ENCODE peak calls at places on chromosome 13, in four cellular contexts. One of them, this sample, is unnamed.

GRCh38 chr13:105804561-105805190 is 730.8 kb downstream of the EFNB2 start:
- DNase-seq in IMR-90: peak; percentile 59
- DNase-seq in HCT116: no peak
- DNase-seq in A549: no peak
- DNase-seq in this sample: no peak

GRCh38 chr13:67119481-67119883 is 110.7 kb downstream of the PCDH9 start:
- DNase-seq in A549: peak; percentile 91
- DNase-seq in HCT116: peak; percentile 8
- DNase-seq in IMR-90: peak; percentile 96
- DNase-seq in this sample: no peak

GRCh38 chr13:59360916-59361315 is 802.8 kb downstream of the DIAPH3 start:
- DNase-seq in HCT116: no peak
- DNase-seq in A549: no peak
- DNase-seq in IMR-90: no peak
- DNase-seq in this sample: no peak

GRCh38 chr13:65834897-65835296 is 1395.2 kb downstream of the PCDH9 start:
- DNase-seq in HCT116: no peak
- DNase-seq in A549: no peak
- DNase-seq in IMR-90: peak; percentile 52
- DNase-seq in this sample: no peak

GRCh38 chr13:113833111-113833830 is 30.6 kb downstream of the GAS6 start:
- DNase-seq in A549: no peak
- DNase-seq in HCT116: no peak
- DNase-seq in IMR-90: no peak
- DNase-seq in this sample: no peak

GRCh38 chr13:83024955-83025594 is 857.2 kb downstream of the SLITRK1 start:
- DNase-seq in HCT116: no peak
- DNase-seq in A549: no peak
- DNase-seq in IMR-90: peak; percentile 23
- DNase-seq in this sample: no peak

GRCh38 chr13:32079586-32079985 is 48.0 kb downstream of the FRY start:
- DNase-seq in IMR-90: no peak
- DNase-seq in HCT116: no peak
- DNase-seq in A549: no peak
- DNase-seq in this sample: no peak

GRCh38 chr13:73832203-73832602 is 302.0 kb downstream of the KLF12 start:
- DNase-seq in IMR-90: no peak
- DNase-seq in HCT116: no peak
- DNase-seq in A549: peak; percentile 6
- DNase-seq in this sample: no peak

GRCh38 chr13:21987793-21988192 is 316.9 kb downstream of the FGF9 start:
- DNase-seq in IMR-90: no peak
- DNase-seq in A549: no peak
- DNase-seq in HCT116: no peak
- DNase-seq in this sample: no peak

GRCh38 chr13:93953856-93954255 is 525.6 kb downstream of the DCT start:
- DNase-seq in IMR-90: no peak
- DNase-seq in A549: no peak
- DNase-seq in HCT116: no peak
- DNase-seq in this sample: no peak

GRCh38 chr13:45921337-45921736 is 69.8 kb upstream of the SIAH3 start:
- DNase-seq in A549: no peak
- DNase-seq in HCT116: no peak
- DNase-seq in IMR-90: no peak
- DNase-seq in this sample: no peak

GRCh38 chr13:80339578-80339840 is 1.4 kb downstream of the SPRY2 start:
- DNase-seq in HCT116: no peak
- DNase-seq in A549: no peak
- DNase-seq in IMR-90: no peak
- DNase-seq in this sample: no peak

GRCh38 chr13:84360843-84361242 is 478.6 kb upstream of the SLITRK1 start:
- DNase-seq in HCT116: no peak
- DNase-seq in A549: no peak
- DNase-seq in IMR-90: no peak
- DNase-seq in this sample: no peak

GRCh38 chr13:88074794-88075509 is 403.8 kb downstream of the SLITRK5 start:
- DNase-seq in A549: no peak
- DNase-seq in HCT116: no peak
- DNase-seq in IMR-90: no peak
- DNase-seq in this sample: no peak

GRCh38 chr13:47548294-47548825 is 452.7 kb downstream of the SUCLA2 start:
- DNase-seq in A549: no peak
- DNase-seq in HCT116: no peak
- DNase-seq in IMR-90: no peak
- DNase-seq in this sample: no peak

GRCh38 chr13:34864650-34865049 is 77.4 kb upstream of the NBEA start:
- DNase-seq in A549: no peak
- DNase-seq in IMR-90: no peak
- DNase-seq in HCT116: no peak
- DNase-seq in this sample: no peak

GRCh38 chr13:23979361-23980159 is 82.3 kb upstream of the C1QTNF9B start:
- DNase-seq in HCT116: no peak
- DNase-seq in A549: peak; percentile 4
- DNase-seq in IMR-90: peak; percentile 82
- DNase-seq in this sample: peak; percentile 6

GRCh38 chr13:23620211-23620610 is 50.0 kb downstream of the TNFRSF19 start:
- DNase-seq in A549: no peak
- DNase-seq in HCT116: no peak
- DNase-seq in IMR-90: no peak
- DNase-seq in this sample: no peak

GRCh38 chr13:102597029-102598015 is 536 bp downstream of the TPP2 start:
- DNase-seq in A549: peak; percentile 1
- DNase-seq in IMR-90: peak; percentile 52
- DNase-seq in HCT116: no peak
- DNase-seq in this sample: no peak

GRCh38 chr13:113468461-113469147 is 15.3 kb upstream of the ADPRHL1 start:
- DNase-seq in A549: no peak
- DNase-seq in IMR-90: no peak
- DNase-seq in HCT116: no peak
- DNase-seq in this sample: no peak

GRCh38 chr13:20998649-20999415 is 62.6 kb downstream of the LATS2 start:
- DNase-seq in A549: no peak
- DNase-seq in HCT116: no peak
- DNase-seq in IMR-90: no peak
- DNase-seq in this sample: no peak

GRCh38 chr13:37375724-37376123 is 222.8 kb downstream of the POSTN start:
- DNase-seq in HCT116: no peak
- DNase-seq in A549: no peak
- DNase-seq in IMR-90: peak; percentile 46
- DNase-seq in this sample: no peak

GRCh38 chr13:44068737-44069136 is 189.0 kb downstream of the LACC1 start:
- DNase-seq in IMR-90: peak; percentile 86
- DNase-seq in HCT116: peak; percentile 13
- DNase-seq in A549: peak; percentile 50
- DNase-seq in this sample: no peak

GRCh38 chr13:98874029-98874397 is 103.9 kb downstream of the DOCK9 start:
- DNase-seq in HCT116: no peak
- DNase-seq in IMR-90: no peak
- DNase-seq in A549: no peak
- DNase-seq in this sample: no peak

GRCh38 chr13:44857061-44857460 is 132.2 kb downstream of the NUFIP1 start:
- DNase-seq in HCT116: no peak
- DNase-seq in A549: no peak
- DNase-seq in IMR-90: no peak
- DNase-seq in this sample: no peak

GRCh38 chr13:20363162-20363561 is 131.0 kb upstream of the GJB6 start:
- DNase-seq in HCT116: no peak
- DNase-seq in IMR-90: no peak
- DNase-seq in A549: no peak
- DNase-seq in this sample: no peak

DNA sequence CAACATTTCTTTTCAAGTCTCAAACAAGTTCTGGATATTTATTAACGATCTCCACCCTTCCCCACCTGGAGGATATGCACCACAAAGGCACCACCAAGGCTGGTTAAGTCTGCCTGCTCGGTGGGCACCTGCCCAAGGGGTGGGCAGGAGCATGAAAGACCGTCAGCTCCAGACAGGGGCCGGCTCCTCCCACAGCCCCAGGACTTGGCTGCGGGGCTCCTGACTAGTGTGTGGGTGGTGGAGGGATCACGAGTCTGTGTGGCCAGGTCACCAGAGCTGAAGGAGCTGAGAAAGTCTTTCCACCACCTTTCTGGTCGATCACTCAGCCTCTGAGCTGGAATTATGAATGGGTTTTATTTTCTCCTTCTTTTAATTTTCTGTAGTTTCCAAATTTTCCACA is 7.8 kb downstream of the SLC7A1 start:
- DNase-seq in HCT116: no peak
- DNase-seq in IMR-90: peak; percentile 24
- DNase-seq in A549: no peak
- DNase-seq in this sample: no peak
- TF ChIP-seq CEBPB in HCT116: no peak
- TF ChIP-seq CEBPB in IMR-90: no peak
- TF ChIP-seq CEBPB in A549: no peak
- TF ChIP-seq CEBPB in this sample: no peak

GRCh38 chr13:96053003-96053703 is at the start of gene UGGT2:
- DNase-seq in IMR-90: peak; percentile 94
- DNase-seq in A549: peak; percentile 92
- DNase-seq in HCT116: peak; percentile 91
- DNase-seq in this sample: peak; percentile 85
- TF ChIP-seq POLR2A in IMR-90: peak; percentile 93
- TF ChIP-seq POLR2A in A549: peak; percentile 85
- TF ChIP-seq POLR2A in HCT116: peak; percentile 86
- TF ChIP-seq POLR2A in this sample: peak; percentile 91

GRCh38 chr13:33183431-33184130 is 102.0 kb downstream of the STARD13 start:
- DNase-seq in HCT116: no peak
- DNase-seq in A549: no peak
- DNase-seq in IMR-90: peak; percentile 77
- DNase-seq in this sample: no peak

GRCh38 chr13:33184530-33184929 is 101.0 kb downstream of the STARD13 start:
- DNase-seq in A549: no peak
- DNase-seq in IMR-90: no peak
- DNase-seq in HCT116: no peak
- DNase-seq in this sample: no peak

GRCh38 chr13:33182729-33183128 is 102.8 kb downstream of the STARD13 start:
- DNase-seq in HCT116: no peak
- DNase-seq in A549: no peak
- DNase-seq in IMR-90: no peak
- DNase-seq in this sample: no peak

GRCh38 chr13:33185853-33186252 is 99.7 kb downstream of the STARD13 start:
- DNase-seq in HCT116: no peak
- DNase-seq in A549: no peak
- DNase-seq in IMR-90: no peak
- DNase-seq in this sample: no peak

DNA sequence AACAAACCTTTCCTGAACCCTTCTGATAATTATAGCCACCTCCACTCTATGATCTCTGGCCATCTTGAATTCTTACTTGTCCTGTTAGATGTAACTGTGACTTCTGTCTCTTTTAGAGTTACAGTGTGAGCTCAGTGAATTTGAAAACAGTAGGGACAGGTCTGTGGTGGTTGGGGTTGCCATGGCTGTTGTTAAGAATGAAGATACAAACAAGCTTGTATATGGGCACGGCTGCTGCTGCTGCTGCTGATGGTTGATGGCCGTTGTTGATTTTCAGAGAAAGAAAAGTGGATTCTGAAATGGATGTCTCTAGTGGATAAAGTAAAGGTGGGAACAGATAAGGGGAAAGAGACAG is 101.4 kb downstream of the STARD13 start:
- DNase-seq in IMR-90: no peak
- DNase-seq in HCT116: no peak
- DNase-seq in A549: no peak
- DNase-seq in this sample: no peak
- TF ChIP-seq CEBPB in IMR-90: no peak
- TF ChIP-seq CEBPB in HCT116: no peak
- TF ChIP-seq CEBPB in A549: no peak
- TF ChIP-seq CEBPB in this sample: no peak

GRCh38 chr13:41060723-41061074 is 610 bp upstream of the WBP4 start:
- DNase-seq in IMR-90: no peak
- DNase-seq in HCT116: peak; percentile 47
- DNase-seq in A549: peak; percentile 83
- DNase-seq in this sample: peak; percentile 56

GRCh38 chr13:41059466-41059865 is 1.8 kb upstream of the WBP4 start:
- DNase-seq in A549: no peak
- DNase-seq in IMR-90: peak; percentile 11
- DNase-seq in HCT116: no peak
- DNase-seq in this sample: no peak

GRCh38 chr13:41058229-41059070 is 2.9 kb upstream of the WBP4 start:
- DNase-seq in HCT116: no peak
- DNase-seq in IMR-90: peak; percentile 4
- DNase-seq in A549: no peak
- DNase-seq in this sample: no peak

GRCh38 chr13:41061075-41061913 is at the start of gene WBP4:
- DNase-seq in HCT116: peak; percentile 94
- DNase-seq in A549: peak; percentile 95
- DNase-seq in IMR-90: peak; percentile 95
- DNase-seq in this sample: peak; percentile 89

DNA sequence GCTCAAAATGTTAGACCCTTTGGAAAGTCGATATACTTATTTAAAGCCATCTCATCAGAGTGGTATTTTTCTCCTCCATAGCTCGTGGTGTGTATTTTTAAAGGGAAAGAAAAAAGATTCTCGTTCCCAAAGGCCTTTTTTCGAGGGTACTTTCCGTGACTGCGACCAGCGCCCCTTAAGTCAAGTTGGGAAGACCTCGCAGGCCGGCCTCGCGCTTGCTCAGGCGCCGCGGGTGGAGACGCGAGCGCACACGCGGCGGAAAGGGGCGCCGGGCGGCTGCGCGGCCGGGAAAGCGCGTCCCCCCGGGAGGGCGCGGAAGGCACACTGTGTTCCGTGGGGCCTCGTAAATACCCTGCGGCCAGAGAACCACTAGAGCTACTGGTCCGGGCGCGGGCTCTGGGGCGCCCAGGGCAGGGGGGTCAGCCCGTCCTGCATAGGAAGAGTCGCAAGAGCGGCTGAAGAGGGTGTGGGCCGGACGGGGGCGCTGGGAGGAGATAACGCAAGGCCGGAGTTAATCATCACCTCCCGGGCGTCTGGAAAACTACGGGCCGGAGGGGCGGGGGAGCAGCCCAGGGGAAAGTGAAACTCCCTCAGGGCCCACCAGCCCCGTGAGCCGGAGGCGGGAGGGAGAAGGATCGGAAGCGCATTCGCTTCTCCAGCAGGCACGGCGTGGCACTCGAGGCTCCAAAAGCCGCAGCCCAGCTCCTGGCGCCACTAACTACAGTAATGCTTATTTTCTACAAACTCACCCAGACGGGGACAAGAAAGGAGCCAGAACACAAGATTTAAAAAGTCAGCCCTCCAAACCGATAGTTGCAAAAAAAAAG is 1.2 kb upstream of the WBP4 start:
- DNase-seq in HCT116: peak; percentile 80
- DNase-seq in IMR-90: peak; percentile 87
- DNase-seq in A549: peak; percentile 91
- DNase-seq in this sample: peak; percentile 92
- TF ChIP-seq POLR2A in HCT116: peak; percentile 73
- TF ChIP-seq POLR2A in IMR-90: peak; percentile 75
- TF ChIP-seq POLR2A in A549: peak; percentile 53
- TF ChIP-seq POLR2A in this sample: peak; percentile 95

This sample was measured in HepG2.